ENCODE peak calls at places on chromosomes 5 and 9, in four cellular contexts. U is body of pancreas, M is uterus, X is ovary. D is an unnamed sample.

GRCh38 chr9:130518943-130519772 is 60.2 kb upstream of the FUBP3 start:
- DNase-seq in U (no peak), X (no peak), M (no peak), D (no peak)

GRCh38 chr5:176438959-176439757 is 9.0 kb upstream of the FAF2 start:
- DNase-seq in U (no peak), X (no peak), M (no peak), D (no peak)

GRCh38 chr9:131095666-131096489 is 453 bp upstream of the AIF1L start:
- DNase-seq in X (no peak), M (no peak), U (no peak), D (peak)

GRCh38 chr9:131468031-131468430 is 34.7 kb upstream of the POMT1 start:
- DNase-seq in X (no peak), M (no peak), U (no peak), D (no peak)

GRCh38 chr5:31485376-31486207 is 46.3 kb downstream of the DROSHA start:
- DNase-seq in X (no peak), U (no peak), M (no peak), D (no peak)

GRCh38 chr5:32312194-32312681 is 501 bp downstream of the MTMR12 start:
- DNase-seq in U (peak), M (peak), X (peak), D (peak)

GRCh38 chr9:93244101-93244500 is 60.2 kb downstream of the WNK2 start:
- DNase-seq in X (no peak), M (no peak), U (no peak), D (no peak)

GRCh38 chr5:120293796-120294195 is 170.3 kb upstream of the PRR16 start:
- DNase-seq in M (no peak), X (no peak), U (no peak), D (no peak)

GRCh38 chr5:59640411-59640810 is 253.1 kb downstream of the PDE4D start:
- DNase-seq in X (no peak), U (no peak), M (no peak), D (no peak)

GRCh38 chr9:127814619-127815511 is 12.2 kb downstream of the FPGS start:
- DNase-seq in X (peak), M (no peak), U (no peak), D (no peak)

GRCh38 chr5:318931-319601 is 2.4 kb upstream of the AHRR start:
- DNase-seq in M (no peak), X (no peak), U (no peak), D (peak)

GRCh38 chr9:125747053-125747764 is at the start of gene PBX3:
- DNase-seq in M (peak), U (peak), X (peak), D (peak)

GRCh38 chr9:125746774-125747052 is 460 bp upstream of the PBX3 start:
- DNase-seq in M (no peak), X (no peak), U (no peak), D (no peak)

GRCh38 chr9:125744616-125745387 is 2.4 kb upstream of the PBX3 start:
- DNase-seq in X (no peak), U (no peak), M (no peak), D (no peak)

GRCh38 chr9:125745682-125746016 is 1.5 kb upstream of the PBX3 start:
- DNase-seq in X (no peak), U (no peak), M (no peak), D (no peak)

GRCh38 chr9:125746017-125746773 is 978 bp upstream of the PBX3 start:
- DNase-seq in X (peak), U (peak), M (peak), D (peak)
- TF ChIP-seq POLR2A in X (peak), U (peak), M (no peak), D (no peak)

GRCh38 chr9:36891341-36891811 is 142.7 kb downstream of the PAX5 start:
- DNase-seq in X (no peak), M (no peak), U (no peak), D (no peak)

GRCh38 chr9:36892279-36892678 is 141.8 kb downstream of the PAX5 start:
- DNase-seq in X (no peak), M (no peak), U (no peak), D (no peak)

GRCh38 chr9:36893148-36893547 is 140.9 kb downstream of the PAX5 start:
- DNase-seq in X (no peak), M (no peak), U (peak), D (no peak)

GRCh38 chr9:36884721-36885120 is 149.3 kb downstream of the PAX5 start:
- DNase-seq in X (no peak), U (no peak), M (no peak), D (no peak)

DNA sequence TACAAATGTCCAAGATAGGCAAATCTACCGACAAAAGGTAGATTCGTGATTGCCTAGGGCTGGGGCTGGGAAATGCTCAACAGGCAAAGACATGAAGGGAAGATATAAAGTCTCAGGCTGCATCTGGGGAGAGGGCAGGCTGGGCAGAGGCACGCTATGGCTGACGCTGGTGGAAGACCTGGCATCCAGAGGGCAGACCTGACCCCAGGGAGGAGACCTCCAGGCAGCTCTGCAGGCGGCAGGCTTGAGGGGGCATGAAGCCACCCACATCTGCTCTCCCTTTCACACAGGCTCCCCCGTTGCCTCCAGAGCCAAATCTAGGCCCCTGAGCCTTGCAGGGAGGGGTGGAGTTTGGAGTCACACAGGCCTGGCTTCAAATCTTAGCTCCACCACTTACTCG is 145.5 kb downstream of the PAX5 start:
- DNase-seq in M (no peak), X (no peak), U (no peak), D (no peak)
- TF ChIP-seq POLR2A in M (no peak), X (no peak), U (no peak), D (no peak)

DNA sequence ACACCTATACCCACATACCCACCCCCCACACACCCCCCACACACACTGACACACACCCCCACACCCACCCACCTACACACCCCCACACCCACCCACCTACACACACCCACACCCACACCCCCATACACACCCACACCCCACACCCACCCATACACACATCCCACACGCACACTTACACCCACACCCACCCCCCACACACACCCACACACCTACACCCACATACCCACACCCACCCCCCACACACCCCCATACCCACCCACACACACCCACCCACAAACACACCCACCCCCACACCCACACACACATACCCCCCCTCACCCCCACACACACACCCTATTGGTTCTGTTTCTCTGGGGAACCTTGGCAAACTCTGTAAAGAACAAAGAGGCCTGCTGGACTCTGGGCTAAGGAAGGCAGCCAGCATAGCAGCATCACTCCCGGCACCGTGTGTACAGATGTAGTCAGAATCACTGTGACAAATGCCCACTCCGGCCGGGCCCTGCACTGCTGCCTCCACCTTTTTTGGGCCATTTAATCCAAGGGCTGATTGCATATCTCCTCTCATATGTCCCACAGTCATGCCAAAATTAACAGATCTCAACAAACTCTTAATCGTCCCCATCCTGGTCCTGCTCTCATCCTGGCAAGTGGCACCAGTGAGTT is 42.3 kb downstream of the COL23A1 start:
- DNase-seq in M (no peak), U (no peak), X (no peak), D (no peak)
- TF ChIP-seq POLR2A in M (no peak), U (no peak), X (no peak), D (no peak)

DNA sequence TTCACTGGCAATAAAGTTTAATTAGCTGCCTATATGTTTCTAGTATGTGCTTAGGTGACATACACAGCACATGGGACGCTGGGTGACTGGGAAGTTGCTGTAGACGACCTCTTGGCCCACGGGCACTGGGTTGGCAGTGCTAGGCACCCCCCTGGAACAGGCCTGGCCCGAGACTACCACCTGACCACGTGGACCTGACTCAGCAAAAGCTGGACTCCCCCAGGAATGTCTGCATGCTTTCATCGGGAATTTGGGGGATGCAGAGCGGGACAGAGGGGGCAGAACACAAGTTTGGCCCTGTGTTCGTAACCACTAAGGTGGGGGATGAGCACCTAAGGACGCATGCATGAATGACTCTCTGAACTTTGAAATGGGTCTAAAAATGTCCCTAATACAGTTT is 16.6 kb upstream of the INPP5E start:
- DNase-seq in X (no peak), U (no peak), M (no peak), D (no peak)
- TF ChIP-seq POLR2A in X (no peak), U (no peak), M (no peak), D (no peak)

DNA sequence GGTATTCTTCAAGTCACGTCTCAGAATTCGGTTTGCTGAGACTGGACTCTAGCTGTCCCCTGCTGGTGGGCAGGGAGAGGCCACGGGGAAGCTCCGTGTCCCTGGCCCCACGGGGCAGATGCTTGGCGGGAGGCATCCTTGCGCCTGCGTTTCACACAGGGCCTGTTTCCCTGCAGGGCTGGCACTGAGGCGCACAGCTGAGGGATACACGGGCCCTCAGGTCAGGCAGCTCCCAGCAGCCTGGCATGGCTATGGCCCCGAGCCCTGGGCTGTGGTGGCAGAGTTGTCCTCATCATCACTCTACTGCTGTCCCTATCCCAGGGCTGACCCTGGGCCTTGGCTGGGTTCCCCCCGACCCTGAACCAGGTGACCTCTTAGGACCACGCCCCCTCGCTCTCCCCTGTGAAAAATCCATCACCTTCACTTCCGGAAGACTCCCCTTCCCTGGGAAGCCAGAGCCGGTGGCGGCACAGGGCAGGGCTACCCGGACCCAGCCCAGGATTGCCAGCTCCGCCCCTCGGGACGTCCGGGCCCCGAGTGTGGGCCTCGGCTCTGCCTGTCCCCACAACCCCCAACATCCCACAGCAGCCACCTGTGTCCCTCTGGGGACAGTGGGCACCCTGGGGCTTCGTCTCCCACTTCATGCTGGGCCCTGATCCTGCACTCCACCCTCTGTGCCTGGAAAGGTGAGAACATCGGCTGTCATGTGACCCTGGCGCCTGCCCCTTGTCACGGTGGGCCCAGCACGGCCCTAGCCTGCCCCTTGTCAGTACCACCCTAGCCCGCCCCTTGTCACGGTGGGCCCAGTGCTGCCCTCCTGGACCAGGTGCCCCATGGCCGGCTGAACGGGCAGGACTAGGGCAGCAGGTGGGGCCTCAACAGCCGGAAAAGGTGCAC is 5.0 kb downstream of the DPP7 start:
- DNase-seq in U (no peak), M (no peak), X (no peak), D (no peak)
- TF ChIP-seq POLR2A in U (no peak), M (no peak), X (no peak), D (no peak)

GRCh38 chr5:35440409-35440808 is 177.3 kb upstream of the SPEF2 start:
- DNase-seq in M (no peak), U (no peak), X (no peak), D (no peak)
- TF ChIP-seq POLR2A in M (no peak), U (no peak), X (no peak), D (no peak)

DNA sequence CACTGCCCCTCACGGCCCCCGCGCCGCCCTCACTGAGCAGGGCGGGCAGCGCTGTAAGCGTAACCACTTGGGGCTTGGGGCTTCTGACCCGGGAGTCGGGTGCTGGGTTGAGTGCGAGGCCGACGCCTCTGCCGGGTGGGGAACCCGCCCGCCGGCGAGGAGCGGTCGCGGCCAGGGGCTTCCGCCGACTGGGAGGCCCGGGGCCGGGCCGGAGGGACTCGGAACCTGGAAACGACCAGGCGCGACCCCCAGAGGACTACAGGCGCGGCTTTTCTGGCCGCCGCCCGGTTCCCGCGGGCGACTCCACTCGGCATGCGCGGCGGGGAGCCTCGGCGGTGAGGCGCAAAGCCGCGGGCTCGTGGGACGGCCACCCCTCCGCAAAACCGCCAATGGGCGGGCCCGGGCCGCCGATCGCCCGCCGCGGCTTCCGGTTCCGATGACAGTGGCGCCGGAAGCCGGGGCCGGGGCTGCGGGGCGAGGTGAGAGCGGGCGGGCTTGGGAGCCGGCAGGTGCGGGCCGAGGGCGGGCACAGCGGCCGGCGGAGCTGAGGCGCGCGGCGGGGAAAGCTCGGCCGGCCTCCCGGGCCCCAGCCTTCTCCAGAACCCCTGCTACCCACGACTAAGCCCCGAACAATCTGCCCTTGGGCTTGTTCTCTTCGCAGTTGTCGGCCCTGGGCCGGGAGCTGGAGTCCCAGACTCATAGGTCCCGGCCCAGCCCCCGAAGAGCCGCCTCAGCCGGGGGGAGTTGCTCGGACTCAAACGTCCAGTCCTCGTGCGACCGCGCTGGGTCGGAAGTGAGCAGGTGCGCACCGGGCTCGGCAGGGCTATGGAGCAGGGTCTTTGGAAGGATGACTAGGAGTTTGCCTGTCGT is at the start of gene RMND5B:
- DNase-seq in U (peak), X (peak), M (peak), D (peak)
- TF ChIP-seq POLR2A in U (peak), X (peak), M (peak), D (no peak)

D was measured in testis.